ENCODE peak calls at places on chromosomes 12 and 14, in nine cellular contexts. One of them, this sample, is unnamed.

GRCh38 chr12:94545937-94546771 is 86.5 kb upstream of the CEP83 start:
- DNase-seq in choroid plexus epithelial cell: peak; percentile 88
- DNase-seq in astrocyte of the spinal cord: peak; percentile 66
- DNase-seq in IMR-90: peak; percentile 68
- DNase-seq in HepG2: peak; percentile 44
- DNase-seq in dorsolateral prefrontal cortex: no peak
- DNase-seq in MM.1S: peak; percentile 78
- DNase-seq in adipocyte: peak; percentile 79
- DNase-seq in prostate gland: peak; percentile 40
- DNase-seq in this sample: no peak

GRCh38 chr14:50447491-50447890 is 50.8 kb upstream of the CDKL1 start:
- DNase-seq in prostate gland: no peak
- DNase-seq in HepG2: no peak
- DNase-seq in dorsolateral prefrontal cortex: no peak
- DNase-seq in IMR-90: peak; percentile 21
- DNase-seq in astrocyte of the spinal cord: no peak
- DNase-seq in MM.1S: no peak
- DNase-seq in adipocyte: peak; percentile 13
- DNase-seq in choroid plexus epithelial cell: peak; percentile 47
- DNase-seq in this sample: no peak

GRCh38 chr12:68400231-68400829 is 68.2 kb upstream of the MDM1 start:
- DNase-seq in adipocyte: no peak
- DNase-seq in MM.1S: no peak
- DNase-seq in astrocyte of the spinal cord: no peak
- DNase-seq in choroid plexus epithelial cell: no peak
- DNase-seq in prostate gland: no peak
- DNase-seq in HepG2: no peak
- DNase-seq in dorsolateral prefrontal cortex: no peak
- DNase-seq in IMR-90: no peak
- DNase-seq in this sample: no peak

GRCh38 chr12:104488383-104488782 is 31.6 kb downstream of the CHST11 start:
- DNase-seq in dorsolateral prefrontal cortex: no peak
- DNase-seq in choroid plexus epithelial cell: no peak
- DNase-seq in MM.1S: no peak
- DNase-seq in prostate gland: no peak
- DNase-seq in HepG2: no peak
- DNase-seq in IMR-90: no peak
- DNase-seq in astrocyte of the spinal cord: no peak
- DNase-seq in adipocyte: no peak
- DNase-seq in this sample: no peak

GRCh38 chr12:4849024-4849594 is 60.6 kb upstream of the KCNA1 start:
- DNase-seq in IMR-90: peak; percentile 48
- DNase-seq in choroid plexus epithelial cell: peak; percentile 63
- DNase-seq in adipocyte: peak; percentile 60
- DNase-seq in prostate gland: no peak
- DNase-seq in dorsolateral prefrontal cortex: peak; percentile 23
- DNase-seq in MM.1S: no peak
- DNase-seq in HepG2: peak; percentile 30
- DNase-seq in astrocyte of the spinal cord: peak; percentile 33
- DNase-seq in this sample: no peak

GRCh38 chr14:70073924-70074566 is 114.7 kb downstream of the SLC8A3 start:
- DNase-seq in IMR-90: peak; percentile 73
- DNase-seq in HepG2: peak; percentile 87
- DNase-seq in prostate gland: peak; percentile 58
- DNase-seq in adipocyte: peak; percentile 45
- DNase-seq in choroid plexus epithelial cell: peak; percentile 89
- DNase-seq in astrocyte of the spinal cord: peak; percentile 52
- DNase-seq in dorsolateral prefrontal cortex: peak; percentile 46
- DNase-seq in MM.1S: peak; percentile 53
- DNase-seq in this sample: peak; percentile 31

GRCh38 chr12:108583971-108584370 is 13.9 kb downstream of the TMEM119 start:
- DNase-seq in choroid plexus epithelial cell: no peak
- DNase-seq in IMR-90: no peak
- DNase-seq in adipocyte: no peak
- DNase-seq in dorsolateral prefrontal cortex: no peak
- DNase-seq in HepG2: no peak
- DNase-seq in MM.1S: no peak
- DNase-seq in prostate gland: no peak
- DNase-seq in astrocyte of the spinal cord: no peak
- DNase-seq in this sample: no peak

GRCh38 chr14:38207830-38208815 is at the start of gene SSTR1:
- DNase-seq in choroid plexus epithelial cell: no peak
- DNase-seq in MM.1S: no peak
- DNase-seq in astrocyte of the spinal cord: peak; percentile 5
- DNase-seq in HepG2: peak; percentile 43
- DNase-seq in adipocyte: peak; percentile 9
- DNase-seq in dorsolateral prefrontal cortex: no peak
- DNase-seq in IMR-90: no peak
- DNase-seq in prostate gland: no peak
- DNase-seq in this sample: no peak

GRCh38 chr12:121794532-121795028 is 1.1 kb upstream of the RHOF start:
- DNase-seq in choroid plexus epithelial cell: no peak
- DNase-seq in HepG2: no peak
- DNase-seq in adipocyte: no peak
- DNase-seq in astrocyte of the spinal cord: no peak
- DNase-seq in IMR-90: no peak
- DNase-seq in MM.1S: no peak
- DNase-seq in prostate gland: no peak
- DNase-seq in dorsolateral prefrontal cortex: no peak
- DNase-seq in this sample: no peak

GRCh38 chr12:87939182-87939581 is 90.0 kb downstream of the C12orf50 start:
- DNase-seq in HepG2: no peak
- DNase-seq in dorsolateral prefrontal cortex: no peak
- DNase-seq in IMR-90: no peak
- DNase-seq in astrocyte of the spinal cord: no peak
- DNase-seq in choroid plexus epithelial cell: no peak
- DNase-seq in MM.1S: no peak
- DNase-seq in prostate gland: no peak
- DNase-seq in adipocyte: no peak
- DNase-seq in this sample: no peak

GRCh38 chr12:102891756-102892155 is 25.3 kb downstream of the PAH start:
- DNase-seq in prostate gland: no peak
- DNase-seq in adipocyte: no peak
- DNase-seq in astrocyte of the spinal cord: no peak
- DNase-seq in HepG2: no peak
- DNase-seq in dorsolateral prefrontal cortex: no peak
- DNase-seq in IMR-90: no peak
- DNase-seq in choroid plexus epithelial cell: no peak
- DNase-seq in MM.1S: no peak
- DNase-seq in this sample: no peak

GRCh38 chr12:84911331-84912190 is 1.0 kb downstream of the SLC6A15 start:
- DNase-seq in adipocyte: peak; percentile 90
- DNase-seq in dorsolateral prefrontal cortex: peak; percentile 90
- DNase-seq in prostate gland: no peak
- DNase-seq in IMR-90: peak; percentile 56
- DNase-seq in MM.1S: peak; percentile 48
- DNase-seq in HepG2: no peak
- DNase-seq in astrocyte of the spinal cord: peak; percentile 85
- DNase-seq in choroid plexus epithelial cell: peak; percentile 90
- DNase-seq in this sample: no peak

GRCh38 chr14:73749706-73750105 is 35.5 kb upstream of the PNMA1 start:
- DNase-seq in IMR-90: no peak
- DNase-seq in prostate gland: no peak
- DNase-seq in HepG2: no peak
- DNase-seq in astrocyte of the spinal cord: no peak
- DNase-seq in adipocyte: peak; percentile 25
- DNase-seq in MM.1S: no peak
- DNase-seq in choroid plexus epithelial cell: no peak
- DNase-seq in dorsolateral prefrontal cortex: no peak
- DNase-seq in this sample: no peak

GRCh38 chr14:37585971-37586759 is 8.9 kb downstream of the FOXA1 start:
- DNase-seq in prostate gland: no peak
- DNase-seq in HepG2: no peak
- DNase-seq in dorsolateral prefrontal cortex: no peak
- DNase-seq in adipocyte: no peak
- DNase-seq in astrocyte of the spinal cord: peak; percentile 3
- DNase-seq in IMR-90: no peak
- DNase-seq in choroid plexus epithelial cell: no peak
- DNase-seq in MM.1S: no peak
- DNase-seq in this sample: no peak

DNA sequence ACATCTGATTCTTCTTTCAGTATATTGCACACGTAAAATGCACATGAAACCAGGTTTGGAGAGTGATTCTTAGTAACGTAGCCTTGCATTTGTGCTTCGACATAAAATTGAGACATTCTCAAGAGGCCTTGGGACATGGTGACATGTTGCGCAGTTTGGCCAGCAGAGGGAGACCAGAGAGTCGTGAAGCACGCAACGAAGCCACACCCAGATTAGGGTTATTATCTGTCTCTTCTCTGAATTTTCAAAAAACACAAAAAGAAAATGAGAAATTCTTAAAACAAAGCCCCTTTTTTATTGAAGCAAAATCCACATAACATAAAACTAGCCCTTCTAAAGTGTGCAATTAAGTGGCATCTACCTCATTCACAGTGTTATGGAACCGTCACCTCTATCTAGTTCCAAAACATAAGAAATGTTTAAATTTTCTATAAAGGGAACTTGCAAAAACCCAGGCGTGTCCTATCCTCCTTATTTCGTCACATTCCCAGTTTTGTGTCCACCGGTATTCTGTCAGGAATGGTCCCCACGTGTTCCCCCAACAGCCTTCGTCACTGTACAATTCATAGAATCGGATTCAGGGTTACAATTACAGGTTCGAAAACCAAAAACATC is 108.8 kb upstream of the ATF7IP start:
- DNase-seq in MM.1S: peak; percentile 52
- DNase-seq in choroid plexus epithelial cell: peak; percentile 94
- DNase-seq in prostate gland: peak; percentile 63
- DNase-seq in astrocyte of the spinal cord: peak; percentile 88
- DNase-seq in HepG2: peak; percentile 52
- DNase-seq in IMR-90: peak; percentile 85
- DNase-seq in adipocyte: peak; percentile 92
- DNase-seq in dorsolateral prefrontal cortex: peak; percentile 57
- DNase-seq in this sample: peak; percentile 59
- H3K4me3 ChIP-seq in MM.1S: no peak overlapping the region
- H3K4me3 ChIP-seq in choroid plexus epithelial cell: no peak overlapping the region
- H3K4me3 ChIP-seq in prostate gland: no peak overlapping the region
- H3K4me3 ChIP-seq in astrocyte of the spinal cord: no peak overlapping the region
- H3K4me3 ChIP-seq in HepG2: peak overlapping the region; percentile 55
- H3K4me3 ChIP-seq in IMR-90: no peak overlapping the region
- H3K4me3 ChIP-seq in adipocyte: peak overlapping the region; percentile 63
- H3K4me3 ChIP-seq in dorsolateral prefrontal cortex: peak overlapping the region; percentile 1
- H3K4me3 ChIP-seq in this sample: no peak overlapping the region

GRCh38 chr12:132469423-132469822 is 20.5 kb upstream of the FBRSL1 start:
- DNase-seq in adipocyte: no peak
- DNase-seq in prostate gland: no peak
- DNase-seq in MM.1S: no peak
- DNase-seq in choroid plexus epithelial cell: no peak
- DNase-seq in HepG2: no peak
- DNase-seq in IMR-90: no peak
- DNase-seq in dorsolateral prefrontal cortex: no peak
- DNase-seq in astrocyte of the spinal cord: no peak
- DNase-seq in this sample: no peak
- H3K4me3 ChIP-seq in adipocyte: no peak overlapping the region
- H3K4me3 ChIP-seq in prostate gland: no peak overlapping the region
- H3K4me3 ChIP-seq in MM.1S: no peak overlapping the region
- H3K4me3 ChIP-seq in choroid plexus epithelial cell: no peak overlapping the region
- H3K4me3 ChIP-seq in HepG2: no peak overlapping the region
- H3K4me3 ChIP-seq in IMR-90: no peak overlapping the region
- H3K4me3 ChIP-seq in dorsolateral prefrontal cortex: no peak overlapping the region
- H3K4me3 ChIP-seq in astrocyte of the spinal cord: no peak overlapping the region
- H3K4me3 ChIP-seq in this sample: no peak overlapping the region

DNA sequence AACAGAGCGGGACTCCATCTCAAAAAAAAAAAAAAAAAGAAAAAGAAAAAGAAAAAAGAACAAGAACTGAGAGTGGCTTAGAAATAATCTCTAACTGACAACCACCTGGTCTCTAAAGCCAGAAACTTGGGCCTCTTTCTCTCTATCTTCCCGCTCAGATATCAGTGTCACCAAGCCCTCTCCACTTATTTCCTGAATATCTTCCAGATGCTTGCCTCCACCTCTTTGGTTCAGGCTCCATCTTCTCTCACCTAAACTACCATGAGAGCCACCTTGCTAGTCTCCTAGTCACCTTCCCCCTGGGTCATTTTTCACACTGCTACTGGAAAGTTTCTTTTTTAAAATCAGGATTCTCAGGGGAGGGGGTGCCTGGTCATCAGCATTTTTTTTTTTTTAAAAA is 1.8 kb upstream of the TM9SF1 start:
- DNase-seq in HepG2: no peak
- DNase-seq in prostate gland: no peak
- DNase-seq in MM.1S: no peak
- DNase-seq in dorsolateral prefrontal cortex: no peak
- DNase-seq in adipocyte: no peak
- DNase-seq in choroid plexus epithelial cell: no peak
- DNase-seq in IMR-90: no peak
- DNase-seq in astrocyte of the spinal cord: no peak
- DNase-seq in this sample: no peak
- H3K4me3 ChIP-seq in HepG2: peak overlapping the region; percentile 91
- H3K4me3 ChIP-seq in prostate gland: no peak overlapping the region
- H3K4me3 ChIP-seq in MM.1S: peak overlapping the region; percentile 20
- H3K4me3 ChIP-seq in dorsolateral prefrontal cortex: no peak overlapping the region
- H3K4me3 ChIP-seq in adipocyte: no peak overlapping the region
- H3K4me3 ChIP-seq in choroid plexus epithelial cell: no peak overlapping the region
- H3K4me3 ChIP-seq in IMR-90: no peak overlapping the region
- H3K4me3 ChIP-seq in astrocyte of the spinal cord: no peak overlapping the region
- H3K4me3 ChIP-seq in this sample: no peak overlapping the region

GRCh38 chr14:22997676-22998323 is 12.1 kb downstream of the C14orf93 start:
- DNase-seq in astrocyte of the spinal cord: no peak
- DNase-seq in prostate gland: no peak
- DNase-seq in choroid plexus epithelial cell: no peak
- DNase-seq in MM.1S: no peak
- DNase-seq in adipocyte: no peak
- DNase-seq in dorsolateral prefrontal cortex: no peak
- DNase-seq in HepG2: no peak
- DNase-seq in IMR-90: no peak
- DNase-seq in this sample: no peak
- H3K4me3 ChIP-seq in astrocyte of the spinal cord: no peak overlapping the region
- H3K4me3 ChIP-seq in prostate gland: no peak overlapping the region
- H3K4me3 ChIP-seq in choroid plexus epithelial cell: no peak overlapping the region
- H3K4me3 ChIP-seq in MM.1S: no peak overlapping the region
- H3K4me3 ChIP-seq in adipocyte: no peak overlapping the region
- H3K4me3 ChIP-seq in dorsolateral prefrontal cortex: no peak overlapping the region
- H3K4me3 ChIP-seq in HepG2: no peak overlapping the region
- H3K4me3 ChIP-seq in IMR-90: no peak overlapping the region
- H3K4me3 ChIP-seq in this sample: no peak overlapping the region

GRCh38 chr12:54414191-54414525 is 4.9 kb downstream of the ITGA5 start:
- DNase-seq in choroid plexus epithelial cell: no peak
- DNase-seq in MM.1S: no peak
- DNase-seq in astrocyte of the spinal cord: no peak
- DNase-seq in IMR-90: no peak
- DNase-seq in prostate gland: no peak
- DNase-seq in HepG2: no peak
- DNase-seq in adipocyte: no peak
- DNase-seq in dorsolateral prefrontal cortex: no peak
- DNase-seq in this sample: no peak
- H3K4me3 ChIP-seq in choroid plexus epithelial cell: no peak overlapping the region
- H3K4me3 ChIP-seq in MM.1S: no peak overlapping the region
- H3K4me3 ChIP-seq in astrocyte of the spinal cord: no peak overlapping the region
- H3K4me3 ChIP-seq in IMR-90: no peak overlapping the region
- H3K4me3 ChIP-seq in prostate gland: no peak overlapping the region
- H3K4me3 ChIP-seq in HepG2: no peak overlapping the region
- H3K4me3 ChIP-seq in adipocyte: peak overlapping the region; percentile 54
- H3K4me3 ChIP-seq in dorsolateral prefrontal cortex: no peak overlapping the region
- H3K4me3 ChIP-seq in this sample: peak overlapping the region; percentile 20

This sample was measured in skeletal muscle cell.